ENCODE peak calls at places on chromosome 6, in nine cellular contexts. L is HCT116; K is spleen; Y is CD4-positive, alpha-beta memory T cell; E is neuronal stem cell; Z is left ventricle myocardium inferior; J is stomach; H is neural progenitor cell; W is naive thymus-derived CD4-positive, alpha-beta T cell. V is an unnamed sample. For H3K4me1, the result is how much of the 10 kb centered on the place peaks cover.

GRCh38 chr6:53451165-53451564 is 93.7 kb downstream of the GCLC start:
- DNase-seq in L (no peak), K (no peak), Y (no peak), E (no peak), Z (no peak), J (no peak), H (no peak), W (no peak), V (no peak)

GRCh38 chr6:85674604-85675003 is 31.9 kb upstream of the SYNCRIP start:
- DNase-seq in L (no peak), K (no peak), Y (no peak), E (no peak), Z (no peak), J (no peak), H (no peak), W (no peak), V (no peak)

GRCh38 chr6:6915219-6915618 is 192.5 kb upstream of the RREB1 start:
- DNase-seq in L (no peak), K (no peak), Y (no peak), E (no peak), Z (no peak), J (no peak), H (no peak), W (no peak), V (no peak)

GRCh38 chr6:157187182-157188093 is 135.9 kb downstream of the TMEM242 start:
- DNase-seq in L (no peak), K (no peak), Y (no peak), E (no peak), Z (no peak), J (peak), H (no peak), W (no peak), V (no peak)

GRCh38 chr6:169913096-169913615 is 161.7 kb downstream of the ERMARD start:
- DNase-seq in L (no peak), K (no peak), Y (no peak), E (no peak), Z (no peak), J (no peak), H (no peak), W (no peak), V (no peak)

GRCh38 chr6:129709451-129709908 is 497 bp downstream of the ARHGAP18 start:
- DNase-seq in L (no peak), K (no peak), Y (no peak), E (no peak), Z (no peak), J (peak), H (no peak), W (no peak), V (peak)

GRCh38 chr6:2684059-2684749 is 66.5 kb downstream of the MYLK4 start:
- DNase-seq in L (peak), K (no peak), Y (no peak), E (no peak), Z (no peak), J (no peak), H (no peak), W (no peak), V (no peak)

GRCh38 chr6:163536770-163537169 is 122.3 kb downstream of the QKI start:
- DNase-seq in L (no peak), K (no peak), Y (no peak), E (no peak), Z (no peak), J (no peak), H (no peak), W (no peak), V (no peak)

GRCh38 chr6:151422981-151423380 is 28.9 kb downstream of the RMND1 start:
- DNase-seq in L (no peak), K (no peak), Y (no peak), E (no peak), Z (no peak), J (no peak), H (no peak), W (no peak), V (no peak)

GRCh38 chr6:122285292-122285913 is 114.0 kb upstream of the HSF2 start:
- DNase-seq in L (no peak), K (no peak), Y (no peak), E (no peak), Z (no peak), J (no peak), H (no peak), W (no peak), V (no peak)

DNA sequence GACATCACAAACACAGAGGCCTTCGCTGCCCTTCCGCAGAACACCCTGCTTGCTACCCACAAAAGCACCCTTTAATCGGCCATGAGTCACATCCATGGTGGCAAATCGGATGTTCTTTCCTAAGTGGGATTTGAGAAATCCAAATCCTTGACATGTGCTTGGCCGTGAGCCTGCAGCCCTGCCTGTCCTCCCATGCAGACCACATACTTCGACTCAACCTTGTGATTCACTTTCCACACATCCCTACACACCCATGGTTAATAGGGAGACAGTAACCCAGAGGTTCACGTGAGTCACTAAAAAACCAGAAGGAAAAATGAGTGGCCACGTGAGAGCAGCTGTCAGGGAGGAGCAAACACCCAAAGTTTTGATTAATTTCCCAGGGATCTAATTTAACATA is 19.4 kb downstream of the RAMACL start:
- DNase-seq in L (no peak), K (no peak), Y (no peak), E (no peak), Z (no peak), J (no peak), H (no peak), W (no peak), V (no peak)
- H3K27ac ChIP-seq in L (no peak), K (no peak), Y (no peak), E (no peak), Z (peak), J (no peak), H (no peak), W (no peak), V (no peak)

GRCh38 chr6:111583221-111583620 is 22.5 kb downstream of the TRAF3IP2 start:
- DNase-seq in L (no peak), K (no peak), Y (no peak), E (no peak), Z (no peak), J (no peak), H (no peak), W (no peak), V (no peak)

GRCh38 chr6:111580401-111580800 is 25.3 kb downstream of the TRAF3IP2 start:
- DNase-seq in L (no peak), K (no peak), Y (no peak), E (no peak), Z (no peak), J (no peak), H (no peak), W (no peak), V (no peak)

GRCh38 chr6:111581957-111582356 is 23.7 kb downstream of the TRAF3IP2 start:
- DNase-seq in L (no peak), K (no peak), Y (no peak), E (no peak), Z (no peak), J (no peak), H (no peak), W (no peak), V (no peak)

GRCh38 chr6:111580826-111581505 is 24.7 kb downstream of the TRAF3IP2 start:
- DNase-seq in L (no peak), K (no peak), Y (no peak), E (no peak), Z (no peak), J (no peak), H (no peak), W (no peak), V (no peak)

DNA sequence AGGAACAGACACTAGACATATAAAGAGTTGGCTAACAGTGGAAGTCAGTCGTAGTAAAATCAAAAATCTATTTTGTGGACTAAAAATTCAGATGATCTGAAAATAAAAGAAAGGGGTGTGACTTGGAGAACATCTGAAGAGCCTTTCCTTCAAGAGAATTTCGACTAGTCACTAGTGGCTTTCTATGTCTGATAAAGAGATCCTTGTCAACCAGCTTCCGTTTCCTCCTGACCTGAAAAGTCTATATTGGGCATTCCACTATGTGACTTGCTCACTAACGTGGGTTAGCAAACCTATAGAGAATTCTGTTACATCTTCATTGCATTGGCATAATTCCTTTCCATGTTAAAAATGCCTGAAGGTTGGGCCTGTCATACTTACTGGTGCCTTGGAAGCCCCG is 25.9 kb downstream of the TRAF3IP2 start:
- DNase-seq in L (no peak), K (no peak), Y (no peak), E (no peak), Z (no peak), J (no peak), H (no peak), W (no peak), V (no peak)
- H3K4me1 ChIP-seq in L (under half), K (under half), Y (under half), E (under half), Z (half or more), J (under half), H (under half), W (under half), V (under half)

GRCh38 chr6:132270745-132271414 is 130.4 kb downstream of the MOXD1 start:
- DNase-seq in L (no peak), K (no peak), Y (no peak), E (no peak), Z (no peak), J (peak), H (no peak), W (no peak), V (no peak)

GRCh38 chr6:132279592-132280139 is 121.6 kb downstream of the MOXD1 start:
- DNase-seq in L (peak), K (peak), Y (peak), E (peak), Z (peak), J (peak), H (peak), W (peak), V (peak)

GRCh38 chr6:132272776-132273175 is 128.5 kb downstream of the MOXD1 start:
- DNase-seq in L (no peak), K (no peak), Y (no peak), E (no peak), Z (no peak), J (no peak), H (no peak), W (no peak), V (no peak)

DNA sequence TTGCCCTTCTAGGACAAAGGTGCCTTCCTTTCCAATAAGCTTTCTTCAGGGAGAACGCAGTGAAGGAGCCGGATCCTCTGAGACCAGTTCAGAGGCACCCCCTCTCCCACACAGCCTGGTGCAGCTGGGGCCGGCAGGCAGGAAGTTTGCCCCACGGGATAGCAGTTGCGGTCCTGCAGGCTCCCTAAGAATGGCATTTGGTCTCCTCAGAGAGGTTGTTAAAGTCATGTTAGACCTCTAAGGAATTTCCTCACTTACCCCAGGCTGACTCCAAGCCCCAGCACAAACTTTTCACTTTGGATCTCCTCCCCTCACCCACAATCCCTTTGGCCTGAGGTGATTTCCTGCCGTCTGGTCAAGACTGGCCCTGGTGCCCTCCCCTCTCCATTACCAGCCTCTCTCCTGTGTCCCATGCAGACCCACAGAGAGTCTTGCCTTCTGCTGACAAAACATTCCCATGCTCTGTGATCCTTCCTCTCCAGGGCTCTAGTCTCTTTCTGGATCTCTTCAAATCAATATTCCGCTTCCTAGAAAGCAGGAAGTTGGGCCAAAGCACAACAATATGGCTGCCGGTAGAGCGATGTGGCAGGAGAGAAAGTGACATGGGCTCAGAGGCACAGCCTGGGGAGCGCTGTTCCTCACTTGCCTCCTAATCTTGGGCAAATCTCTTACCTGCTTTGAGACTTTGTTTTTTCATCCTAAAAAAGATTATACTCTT is 125.9 kb downstream of the MOXD1 start:
- DNase-seq in L (no peak), K (no peak), Y (no peak), E (no peak), Z (no peak), J (peak), H (no peak), W (no peak), V (no peak)
- H3K4me3 ChIP-seq in L (no peak), K (no peak), Y (no peak), E (no peak), Z (no peak), J (no peak), H (no peak), W (no peak), V (no peak)

GRCh38 chr6:20210158-20210557 is 2.1 kb downstream of the MBOAT1 start:
- DNase-seq in L (no peak), K (no peak), Y (no peak), E (no peak), Z (no peak), J (no peak), H (no peak), W (no peak), V (no peak)
- H3K27ac ChIP-seq in L (no peak), K (peak), Y (no peak), E (no peak), Z (peak), J (peak), H (no peak), W (no peak), V (no peak)

GRCh38 chr6:36755435-36756348 is 58.1 kb downstream of the RAB44 start:
- DNase-seq in L (no peak), K (no peak), Y (peak), E (no peak), Z (no peak), J (peak), H (no peak), W (peak), V (peak)

GRCh38 chr6:36757206-36757605 is 59.6 kb downstream of the RAB44 start:
- DNase-seq in L (no peak), K (no peak), Y (peak), E (no peak), Z (no peak), J (no peak), H (no peak), W (no peak), V (no peak)

GRCh38 chr6:36758516-36759176 is 61.0 kb downstream of the RAB44 start:
- DNase-seq in L (no peak), K (no peak), Y (no peak), E (no peak), Z (no peak), J (peak), H (no peak), W (no peak), V (no peak)

GRCh38 chr6:36757943-36758508 is 60.4 kb downstream of the RAB44 start:
- DNase-seq in L (no peak), K (no peak), Y (no peak), E (no peak), Z (no peak), J (no peak), H (no peak), W (no peak), V (no peak)

DNA sequence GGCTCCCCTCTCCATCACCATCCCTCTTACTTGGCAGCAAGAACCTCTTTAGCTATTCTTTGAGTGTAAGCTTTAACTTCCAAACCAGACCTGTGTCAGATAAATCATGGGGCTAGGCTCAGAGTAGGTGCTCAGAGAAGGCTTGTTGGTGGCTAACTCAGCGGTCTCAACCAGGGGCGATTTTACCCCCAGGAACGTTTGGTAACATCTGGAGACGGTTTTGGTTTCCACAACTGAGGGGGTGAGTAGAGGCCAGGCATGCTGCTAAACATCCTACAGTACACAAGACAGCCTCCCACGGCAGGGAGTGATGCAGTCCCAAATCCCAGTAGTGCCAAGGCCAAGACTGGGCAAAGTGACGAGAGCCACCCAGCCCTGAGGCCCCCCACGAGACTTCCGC is 59.1 kb downstream of the RAB44 start:
- DNase-seq in L (no peak), K (no peak), Y (no peak), E (no peak), Z (no peak), J (no peak), H (no peak), W (no peak), V (no peak)
- H3K4me1 ChIP-seq in L (under half), K (half or more), Y (half or more), E (under half), Z (under half), J (under half), H (under half), W (half or more), V (under half)